ENCODE peak calls at places on chromosomes 4 and X, in five cellular contexts. H, C, W, B and P are unnamed samples.

GRCh38 chr4:99221980-99222379 is 2.9 kb upstream of the ADH6 start:
- DNase-seq in H (peak), C (no peak), W (no peak), B (peak), P (no peak)

GRCh38 chrX:38891641-38892413 is 90.6 kb downstream of the MID1IP1 start:
- DNase-seq in H (no peak), C (no peak), W (no peak), B (no peak), P (no peak)

GRCh38 chr4:75549019-75549418 is 6.8 kb upstream of the ODAPH start:
- DNase-seq in H (no peak), C (no peak), W (no peak), B (no peak), P (no peak)

GRCh38 chr4:10416441-10416840 is 40.8 kb downstream of the ZNF518B start:
- DNase-seq in H (no peak), C (no peak), W (no peak), B (no peak), P (no peak)

GRCh38 chrX:8873956-8874355 is 72.8 kb upstream of the FAM9A start:
- DNase-seq in H (no peak), C (no peak), W (no peak), B (no peak), P (no peak)

GRCh38 chr4:39157520-39157919 is 24.8 kb upstream of the WDR19 start:
- DNase-seq in H (no peak), C (no peak), W (no peak), B (no peak), P (no peak)

GRCh38 chr4:184645904-184646610 is 3.2 kb downstream of the CASP3 start:
- DNase-seq in H (no peak), C (no peak), W (peak), B (no peak), P (no peak)

GRCh38 chr4:118927976-118928375 is 39.3 kb downstream of the SYNPO2 start:
- DNase-seq in H (no peak), C (peak), W (peak), B (no peak), P (no peak)

GRCh38 chr4:108483077-108483476 is 137.3 kb upstream of the RPL34 start:
- DNase-seq in H (no peak), C (no peak), W (no peak), B (no peak), P (no peak)

GRCh38 chr4:114654607-114655006 is 56.0 kb downstream of the UGT8 start:
- DNase-seq in H (no peak), C (no peak), W (no peak), B (no peak), P (no peak)

GRCh38 chr4:16289872-16290554 is 63.7 kb upstream of the TAPT1 start:
- DNase-seq in H (peak), C (no peak), W (no peak), B (peak), P (no peak)

GRCh38 chr4:144204431-144204830 is 63.9 kb upstream of the GYPA start:
- DNase-seq in H (no peak), C (no peak), W (no peak), B (no peak), P (no peak)

GRCh38 chr4:113435893-113436292 is 325.6 kb downstream of the CAMK2D start:
- DNase-seq in H (no peak), C (peak), W (no peak), B (no peak), P (peak)

GRCh38 chr4:128461300-128462103 is 173.9 kb upstream of the PGRMC2 start:
- DNase-seq in H (peak), C (peak), W (no peak), B (no peak), P (no peak)

GRCh38 chr4:142567199-142567598 is 278.9 kb downstream of the INPP4B start:
- DNase-seq in H (peak), C (no peak), W (peak), B (no peak), P (no peak)

GRCh38 chr4:519203-519651 is 20.2 kb downstream of the PIGG start:
- DNase-seq in H (no peak), C (no peak), W (no peak), B (no peak), P (no peak)

GRCh38 chrX:31213941-31214340 is 142.1 kb upstream of the FTHL17 start:
- DNase-seq in H (no peak), C (no peak), W (no peak), B (no peak), P (no peak)

GRCh38 chrX:67544871-67545771 is 1.3 kb downstream of the AR start:
- DNase-seq in H (peak), C (peak), W (no peak), B (no peak), P (peak)

GRCh38 chr4:86586160-86586572 is 7.9 kb upstream of the PTPN13 start:
- DNase-seq in H (peak), C (no peak), W (no peak), B (no peak), P (no peak)

GRCh38 chr4:73751166-73751565 is 10.8 kb downstream of the CXCL8 start:
- DNase-seq in H (no peak), C (no peak), W (no peak), B (no peak), P (no peak)
- TF ChIP-seq EP300 in H (no peak), C (no peak), W (no peak), B (no peak), P (no peak)

DNA sequence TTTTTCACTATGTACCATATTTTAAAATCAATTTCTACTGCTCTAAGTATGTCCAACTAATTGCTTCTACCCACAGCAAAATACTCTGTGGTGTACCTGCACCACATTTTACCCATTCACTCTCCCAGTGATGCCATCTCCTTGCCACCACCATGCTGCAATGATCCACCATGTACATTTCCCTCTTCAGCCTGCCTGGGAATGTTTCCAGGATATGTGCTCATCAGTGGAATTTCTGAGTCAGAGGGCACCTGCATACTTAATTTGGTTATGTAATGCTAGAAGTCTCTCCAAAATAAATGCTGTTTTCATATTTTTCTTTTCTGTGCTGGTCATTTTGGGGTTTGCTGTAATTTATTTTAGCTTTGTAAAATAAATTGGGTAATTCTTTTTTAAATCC is 33.2 kb upstream of the OCIAD2 start:
- DNase-seq in H (peak), C (no peak), W (no peak), B (no peak), P (no peak)
- TF ChIP-seq POLR2A in H (no peak), C (no peak), W (no peak), B (no peak), P (no peak)

GRCh38 chr4:123479944-123480343 is 83.3 kb downstream of the SPRY1 start:
- DNase-seq in H (peak), C (no peak), W (no peak), B (peak), P (no peak)

GRCh38 chr4:123474817-123475216 is 78.2 kb downstream of the SPRY1 start:
- DNase-seq in H (no peak), C (no peak), W (no peak), B (no peak), P (no peak)

GRCh38 chr4:123476089-123476488 is 79.5 kb downstream of the SPRY1 start:
- DNase-seq in H (no peak), C (no peak), W (no peak), B (no peak), P (no peak)

GRCh38 chr4:123478859-123479345 is 82.3 kb downstream of the SPRY1 start:
- DNase-seq in H (no peak), C (no peak), W (peak), B (peak), P (no peak)

DNA sequence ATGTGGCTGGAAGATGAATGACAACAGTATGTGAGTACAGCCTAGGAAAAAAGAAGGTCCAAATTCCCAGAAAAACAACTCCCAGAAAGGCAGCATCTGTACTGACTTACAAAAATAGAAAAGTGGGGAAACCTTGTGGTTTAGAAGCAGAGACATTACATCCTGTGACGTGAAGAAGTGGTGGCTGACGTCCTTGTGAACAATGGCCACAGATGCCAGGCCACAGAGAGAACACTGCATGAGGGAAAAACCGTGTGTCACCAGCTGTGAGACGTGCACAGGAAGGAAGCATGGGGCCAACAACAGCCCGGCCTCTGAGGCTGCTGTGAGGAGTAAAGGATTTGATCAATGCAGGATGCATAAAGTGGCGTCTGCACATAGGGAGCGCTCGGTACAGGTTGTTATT is 81.2 kb downstream of the SPRY1 start:
- DNase-seq in H (no peak), C (no peak), W (peak), B (peak), P (no peak)
- TF ChIP-seq EP300 in H (no peak), C (no peak), W (no peak), B (no peak), P (no peak)

GRCh38 chr4:68349361-68350360 is at the start of gene YTHDC1:
- DNase-seq in H (peak), C (peak), W (peak), B (peak), P (peak)
- TF ChIP-seq POLR2A in H (peak), C (peak), W (peak), B (peak), P (peak)